ENCODE peak calls at places on chromosome 5, in eight cellular contexts. C is GM04504; R is iPS DF 19.7; G is T-cell; E is tibial artery; N is NCI-H774; Z is stimulated activated CD8-positive, alpha-beta memory T cell treated with anti-CD3 and anti-CD28 coated beads, Interleukin-12 subunit alpha, Interleukin-12 subunit beta, amount 100 ng/mL, for 4 hours; I is transverse colon. Q is an unnamed sample.
A peak's percentile ranks its signal among the peaks of the same experiment; 100 is the strongest.

GRCh38 chr5:81105261-81105877 is 127.8 kb upstream of the CKMT2 start:
- DNase-seq in C (no peak), R (no peak), G (no peak), E (no peak), N (no peak), Z (no peak), I (no peak), Q (no peak)

GRCh38 chr5:131431794-131432193 is 167.9 kb downstream of the CDC42SE2 start:
- DNase-seq in C (no peak), R (no peak), G (no peak), E (no peak), N (no peak), Z (no peak), I (no peak), Q (no peak)

GRCh38 chr5:75721573-75721972 is 4.3 kb upstream of the POC5 start:
- DNase-seq in C (no peak), R (no peak), G (no peak), E (no peak), N (no peak), Z (no peak), I (no peak), Q (no peak)

GRCh38 chr5:126681970-126682369 is 81.2 kb downstream of the PHAX start:
- DNase-seq in C (no peak), R (no peak), G (no peak), E (peak; percentile 23), N (no peak), Z (no peak), I (no peak), Q (no peak)

GRCh38 chr5:126645132-126645531 is 44.4 kb downstream of the PHAX start:
- DNase-seq in C (no peak), R (no peak), G (no peak), E (no peak), N (no peak), Z (no peak), I (no peak), Q (no peak)

GRCh38 chr5:180115326-180116076 is 43.9 kb upstream of the RNF130 start:
- DNase-seq in C (no peak), R (no peak), G (no peak), E (peak; percentile 6), N (no peak), Z (no peak), I (no peak), Q (no peak)

GRCh38 chr5:122726990-122727616 is 47.8 kb upstream of the SNX2 start:
- DNase-seq in C (peak; percentile 21), R (no peak), G (no peak), E (no peak), N (no peak), Z (no peak), I (no peak), Q (no peak)

GRCh38 chr5:119435436-119436132 is 16.7 kb upstream of the HSD17B4 start:
- DNase-seq in C (no peak), R (peak; percentile 42), G (peak; percentile 60), E (peak; percentile 65), N (no peak), Z (peak; percentile 46), I (peak; percentile 74), Q (no peak)

GRCh38 chr5:68928617-68929302 is 165.1 kb upstream of the SLC30A5 start:
- DNase-seq in C (no peak), R (no peak), G (no peak), E (no peak), N (no peak), Z (no peak), I (no peak), Q (no peak)

GRCh38 chr5:170701321-170701720 is 82.2 kb upstream of the GABRP start:
- DNase-seq in C (no peak), R (no peak), G (no peak), E (no peak), N (no peak), Z (no peak), I (no peak), Q (no peak)

GRCh38 chr5:151239237-151239861 is 13.6 kb upstream of the GM2A start:
- DNase-seq in C (peak; percentile 52), R (no peak), G (peak; percentile 22), E (peak; percentile 65), N (peak; percentile 12), Z (peak; percentile 29), I (peak; percentile 83), Q (no peak)

GRCh38 chr5:142979636-142980035 is 209.5 kb downstream of the ARHGAP26 start:
- DNase-seq in C (no peak), R (no peak), G (no peak), E (no peak), N (no peak), Z (no peak), I (peak; percentile 50), Q (no peak)